ENCODE peak calls at places on chromosomes 12 and 14, in ten cellular contexts. S is NCI-H2227 treated with DMSO at 0.1 percent for 48 hours, N is activated gamma-delta T cell treated with Interleukin-2 at 50 U/mL for 16 hours, B is endothelial cell, E is A549, C is skeletal muscle cell, Z is T-helper 1 cell, Y is AG08395, Q is substantia nigra, A is GOT3. R is an unnamed sample.

GRCh38 chr14:50354527-50354926 is 42.2 kb downstream of the CDKL1 start:
- DNase-seq in S (no peak), N (no peak), B (no peak), E (no peak), C (no peak), Z (no peak), Y (no peak), Q (no peak), A (no peak), R (no peak)

GRCh38 chr12:95624544-95624943 is 73.3 kb upstream of the USP44 start:
- DNase-seq in S (no peak), N (no peak), B (no peak), E (peak), C (no peak), Z (no peak), Y (peak), Q (no peak), A (no peak), R (no peak)

GRCh38 chr12:96220902-96221301 is 26.7 kb downstream of the ELK3 start:
- DNase-seq in S (no peak), N (no peak), B (no peak), E (no peak), C (no peak), Z (no peak), Y (no peak), Q (no peak), A (no peak), R (no peak)

GRCh38 chr14:29463727-29464370 is 463.8 kb downstream of the PRKD1 start:
- DNase-seq in S (peak), N (no peak), B (no peak), E (no peak), C (no peak), Z (no peak), Y (peak), Q (no peak), A (no peak), R (no peak)

GRCh38 chr14:105193916-105194782 is 13.0 kb upstream of the NUDT14 start:
- DNase-seq in S (no peak), N (no peak), B (no peak), E (no peak), C (no peak), Z (no peak), Y (no peak), Q (no peak), A (no peak), R (peak)

GRCh38 chr14:64788706-64789105 is 84.5 kb downstream of the PLEKHG3 start:
- DNase-seq in S (no peak), N (no peak), B (no peak), E (peak), C (peak), Z (no peak), Y (peak), Q (no peak), A (no peak), R (no peak)

GRCh38 chr14:31880935-31881334 is 196.2 kb upstream of the ARHGAP5 start:
- DNase-seq in S (no peak), N (no peak), B (no peak), E (peak), C (peak), Z (no peak), Y (peak), Q (no peak), A (peak), R (no peak)

GRCh38 chr14:61111145-61112130 is 130.4 kb downstream of the SLC38A6 start:
- DNase-seq in S (peak), N (no peak), B (no peak), E (no peak), C (no peak), Z (no peak), Y (no peak), Q (no peak), A (no peak), R (no peak)

GRCh38 chr12:96219700-96220206 is 25.6 kb downstream of the ELK3 start:
- DNase-seq in S (no peak), N (no peak), B (no peak), E (peak), C (peak), Z (no peak), Y (peak), Q (no peak), A (peak), R (no peak)

GRCh38 chr14:75452900-75453816 is 25.3 kb downstream of the JDP2 start:
- DNase-seq in S (no peak), N (no peak), B (peak), E (peak), C (peak), Z (no peak), Y (peak), Q (no peak), A (no peak), R (no peak)

GRCh38 chr12:11719678-11720099 is 70.2 kb downstream of the ETV6 start:
- DNase-seq in S (no peak), N (no peak), B (peak), E (no peak), C (peak), Z (no peak), Y (peak), Q (no peak), A (no peak), R (no peak)

GRCh38 chr12:15709524-15709923 is 79.7 kb downstream of the EPS8 start:
- DNase-seq in S (no peak), N (no peak), B (no peak), E (no peak), C (no peak), Z (no peak), Y (no peak), Q (no peak), A (no peak), R (no peak)

GRCh38 chr12:4894019-4894418 is 15.7 kb upstream of the KCNA1 start:
- DNase-seq in S (no peak), N (no peak), B (no peak), E (no peak), C (no peak), Z (no peak), Y (no peak), Q (no peak), A (no peak), R (no peak)

GRCh38 chr12:83122623-83122934 is 435.9 kb downstream of the TMTC2 start:
- DNase-seq in S (no peak), N (no peak), B (no peak), E (no peak), C (no peak), Z (no peak), Y (peak), Q (no peak), A (no peak), R (no peak)

GRCh38 chr12:121089813-121090430 is 42.8 kb upstream of the P2RX7 start:
- DNase-seq in S (no peak), N (no peak), B (no peak), E (no peak), C (no peak), Z (no peak), Y (no peak), Q (no peak), A (no peak), R (no peak)

GRCh38 chr14:93536945-93537344 is 106.2 kb downstream of the UNC79 start:
- DNase-seq in S (no peak), N (no peak), B (peak), E (peak), C (no peak), Z (no peak), Y (no peak), Q (no peak), A (no peak), R (no peak)

GRCh38 chr14:100603341-100604125 is 16.3 kb upstream of the BEGAIN start:
- DNase-seq in S (no peak), N (no peak), B (no peak), E (no peak), C (no peak), Z (no peak), Y (no peak), Q (no peak), A (no peak), R (no peak)

GRCh38 chr14:59425322-59425945 is 39.7 kb downstream of the GPR135 start:
- DNase-seq in S (no peak), N (no peak), B (no peak), E (no peak), C (peak), Z (no peak), Y (peak), Q (no peak), A (no peak), R (no peak)

GRCh38 chr14:81517798-81518398 is 15.8 kb downstream of the SEL1L start:
- DNase-seq in S (no peak), N (no peak), B (no peak), E (no peak), C (peak), Z (no peak), Y (no peak), Q (no peak), A (no peak), R (no peak)

GRCh38 chr14:31990183-31990862 is 86.8 kb upstream of the ARHGAP5 start:
- DNase-seq in S (no peak), N (no peak), B (no peak), E (no peak), C (no peak), Z (no peak), Y (peak), Q (no peak), A (no peak), R (no peak)

GRCh38 chr12:42588308-42588836 is 1.2 kb downstream of the PRICKLE1 start:
- DNase-seq in S (no peak), N (no peak), B (no peak), E (no peak), C (no peak), Z (no peak), Y (no peak), Q (no peak), A (no peak), R (no peak)

GRCh38 chr14:24630872-24631477 is 3.0 kb downstream of the GZMB start:
- DNase-seq in S (no peak), N (no peak), B (no peak), E (no peak), C (peak), Z (no peak), Y (no peak), Q (no peak), A (no peak), R (no peak)

GRCh38 chr12:120978296-120979219 is at the start of gene HNF1A:
- DNase-seq in S (no peak), N (no peak), B (no peak), E (peak), C (no peak), Z (no peak), Y (no peak), Q (no peak), A (no peak), R (no peak)

GRCh38 chr12:31853977-31854376 is 105.2 kb upstream of the RESF1 start:
- DNase-seq in S (no peak), N (no peak), B (no peak), E (no peak), C (no peak), Z (no peak), Y (no peak), Q (no peak), A (no peak), R (no peak)

GRCh38 chr12:127214196-127214595 is 1052.8 kb upstream of the TMEM132C start:
- DNase-seq in S (no peak), N (no peak), B (no peak), E (no peak), C (peak), Z (no peak), Y (no peak), Q (no peak), A (no peak), R (no peak)

GRCh38 chr12:131142891-131143637 is 189.4 kb downstream of the ADGRD1 start:
- DNase-seq in S (peak), N (no peak), B (no peak), E (peak), C (no peak), Z (no peak), Y (no peak), Q (no peak), A (no peak), R (no peak)

GRCh38 chr12:48977290-48978281 is 536 bp upstream of the WNT1 start:
- DNase-seq in S (no peak), N (peak), B (peak), E (peak), C (no peak), Z (peak), Y (peak), Q (no peak), A (no peak), R (peak)

GRCh38 chr14:103121846-103122577 is 1.2 kb upstream of the TNFAIP2 start:
- DNase-seq in S (peak), N (no peak), B (peak), E (peak), C (peak), Z (no peak), Y (peak), Q (no peak), A (no peak), R (no peak)

GRCh38 chr12:82182601-82183000 is 175.6 kb downstream of the CCDC59 start:
- DNase-seq in S (peak), N (no peak), B (no peak), E (no peak), C (no peak), Z (no peak), Y (peak), Q (no peak), A (no peak), R (no peak)

GRCh38 chr14:58828298-58828697 is 190.5 kb downstream of the DACT1 start:
- DNase-seq in S (no peak), N (no peak), B (no peak), E (no peak), C (no peak), Z (no peak), Y (no peak), Q (no peak), A (no peak), R (no peak)

GRCh38 chr12:15932975-15933374 is 21.8 kb downstream of the DERA start:
- DNase-seq in S (no peak), N (no peak), B (no peak), E (no peak), C (no peak), Z (no peak), Y (no peak), Q (no peak), A (no peak), R (no peak)

GRCh38 chr12:79424109-79424721 is 266.5 kb downstream of the PAWR start:
- DNase-seq in S (peak), N (no peak), B (no peak), E (peak), C (peak), Z (no peak), Y (peak), Q (no peak), A (no peak), R (no peak)

GRCh38 chr12:47750916-47751470 is 7.7 kb downstream of the RAPGEF3 start:
- DNase-seq in S (no peak), N (no peak), B (no peak), E (no peak), C (no peak), Z (no peak), Y (no peak), Q (no peak), A (no peak), R (no peak)